ENCODE peak calls at places on chromosome 1, in five cellular contexts. E is IMR-90, W is GM12878, V is A549, B is K562. A is an unnamed sample.

GRCh38 chr1:155126494-155127104 is 1.1 kb upstream of the EFNA1 start:
- DNase-seq in B (peak), E (peak), V (no peak), W (no peak), A (peak)

GRCh38 chr1:64686828-64687724 is 57.8 kb upstream of the RAVER2 start:
- DNase-seq in V (peak), E (peak), B (peak), W (no peak), A (peak)

GRCh38 chr1:110173466-110174117 is 23.3 kb downstream of the SLC6A17 start:
- DNase-seq in W (no peak), V (no peak), B (no peak), E (peak), A (no peak)

GRCh38 chr1:156794506-156795373 is 21.9 kb downstream of the SH2D2A start:
- DNase-seq in V (no peak), B (no peak), E (peak), W (no peak), A (peak)

GRCh38 chr1:233668725-233669294 is 54.9 kb downstream of the KCNK1 start:
- DNase-seq in W (peak), B (peak), E (peak), V (peak), A (no peak)

GRCh38 chr1:102191723-102192122 is 195.0 kb upstream of the OLFM3 start:
- DNase-seq in E (no peak), V (no peak), W (peak), B (no peak), A (peak)

GRCh38 chr1:114648503-114648902 is 21.3 kb downstream of the DENND2C start:
- DNase-seq in E (no peak), V (no peak), B (no peak), W (no peak), A (no peak)

GRCh38 chr1:242146640-242147039 is 147.7 kb upstream of the MAP1LC3C start:
- DNase-seq in E (no peak), V (peak), W (no peak), B (no peak), A (no peak)

GRCh38 chr1:9009438-9010366 is 16.5 kb downstream of the SLC2A7 start:
- DNase-seq in W (no peak), E (peak), B (peak), V (no peak), A (no peak)

DNA sequence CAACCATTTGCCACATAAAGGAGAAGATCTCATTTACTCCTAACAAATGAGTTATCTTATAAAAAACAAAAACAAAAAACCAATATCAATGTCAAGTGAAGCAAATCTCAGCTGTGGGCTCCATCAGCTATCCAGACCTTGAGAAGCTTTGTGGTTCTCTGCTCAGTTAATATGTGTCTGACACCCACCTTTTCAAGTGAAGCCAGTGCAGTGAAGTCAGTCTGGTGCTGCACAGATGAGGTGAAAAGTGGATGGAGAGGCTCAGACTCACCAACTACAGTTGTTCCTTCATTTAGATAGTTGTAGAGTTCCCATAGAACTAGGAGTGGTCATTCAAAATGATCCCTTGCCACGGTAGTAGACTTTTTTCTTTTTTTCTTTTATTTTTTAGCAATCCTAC is 106.8 kb downstream of the NTNG1 start:
- DNase-seq in B (no peak), W (no peak), E (no peak), V (no peak), A (no peak)
- TF ChIP-seq BHLHE40 in B (no peak), W (no peak), E (no peak), V (no peak), A (no peak)

GRCh38 chr1:229270547-229271447 is at the start of gene RAB4A:
- DNase-seq in B (peak), V (peak), W (peak), E (peak), A (peak)
- TF ChIP-seq CTCF in B (no peak), V (no peak), W (no peak), E (no peak), A (no peak)

GRCh38 chr1:240099748-240100147 is 8.1 kb downstream of the FMN2 start:
- DNase-seq in E (no peak), W (no peak), B (no peak), V (no peak), A (no peak)
- TF ChIP-seq BHLHE40 in E (no peak), W (no peak), B (no peak), V (no peak), A (no peak)

GRCh38 chr1:92040971-92041370 is 11.2 kb downstream of the EPHX4 start:
- DNase-seq in W (no peak), E (peak), B (no peak), V (no peak), A (no peak)
- TF ChIP-seq CTCF in W (no peak), E (no peak), B (no peak), V (no peak), A (no peak)

DNA sequence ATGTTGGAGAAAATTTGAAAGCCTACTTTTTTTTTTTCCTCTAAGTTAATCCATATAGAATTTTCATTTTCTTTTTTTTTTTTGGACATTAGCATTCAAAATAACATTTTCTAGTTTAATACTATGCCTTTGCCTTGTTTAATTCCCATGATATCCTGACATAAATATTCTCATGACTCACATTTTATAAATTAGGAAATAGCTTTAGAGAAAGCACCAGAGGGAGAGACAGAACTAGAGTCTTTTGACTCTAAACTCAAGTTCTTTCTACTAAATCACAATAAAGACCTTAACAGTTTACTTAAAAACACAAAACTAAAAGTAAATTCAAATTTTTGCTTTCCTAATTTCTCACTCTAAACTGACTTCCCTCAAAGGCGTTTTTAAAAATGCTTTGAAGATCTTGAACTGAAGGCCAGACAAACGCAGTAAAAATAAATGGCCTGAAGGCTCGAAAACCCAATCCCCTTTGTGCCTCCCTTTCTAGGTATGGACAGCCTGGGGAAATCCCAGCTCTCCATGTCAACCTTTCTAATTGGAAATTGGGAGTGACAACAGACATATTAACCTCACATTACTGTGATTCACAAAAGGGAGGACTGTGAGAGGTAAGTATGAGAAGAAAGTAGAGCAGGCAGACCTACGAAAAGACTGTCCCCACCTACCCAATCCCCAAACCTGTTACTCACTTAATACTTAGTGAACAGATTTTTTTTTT is 104.6 kb downstream of the ENAH start:
- DNase-seq in B (no peak), E (peak), W (no peak), V (no peak), A (no peak)
- TF ChIP-seq BHLHE40 in B (no peak), E (no peak), W (no peak), V (no peak), A (no peak)

GRCh38 chr1:161972828-161973227 is 50.8 kb downstream of the OLFML2B start:
- DNase-seq in V (no peak), W (no peak), E (no peak), B (no peak), A (no peak)
- TF ChIP-seq CTCF in V (no peak), W (no peak), E (no peak), B (no peak), A (no peak)

DNA sequence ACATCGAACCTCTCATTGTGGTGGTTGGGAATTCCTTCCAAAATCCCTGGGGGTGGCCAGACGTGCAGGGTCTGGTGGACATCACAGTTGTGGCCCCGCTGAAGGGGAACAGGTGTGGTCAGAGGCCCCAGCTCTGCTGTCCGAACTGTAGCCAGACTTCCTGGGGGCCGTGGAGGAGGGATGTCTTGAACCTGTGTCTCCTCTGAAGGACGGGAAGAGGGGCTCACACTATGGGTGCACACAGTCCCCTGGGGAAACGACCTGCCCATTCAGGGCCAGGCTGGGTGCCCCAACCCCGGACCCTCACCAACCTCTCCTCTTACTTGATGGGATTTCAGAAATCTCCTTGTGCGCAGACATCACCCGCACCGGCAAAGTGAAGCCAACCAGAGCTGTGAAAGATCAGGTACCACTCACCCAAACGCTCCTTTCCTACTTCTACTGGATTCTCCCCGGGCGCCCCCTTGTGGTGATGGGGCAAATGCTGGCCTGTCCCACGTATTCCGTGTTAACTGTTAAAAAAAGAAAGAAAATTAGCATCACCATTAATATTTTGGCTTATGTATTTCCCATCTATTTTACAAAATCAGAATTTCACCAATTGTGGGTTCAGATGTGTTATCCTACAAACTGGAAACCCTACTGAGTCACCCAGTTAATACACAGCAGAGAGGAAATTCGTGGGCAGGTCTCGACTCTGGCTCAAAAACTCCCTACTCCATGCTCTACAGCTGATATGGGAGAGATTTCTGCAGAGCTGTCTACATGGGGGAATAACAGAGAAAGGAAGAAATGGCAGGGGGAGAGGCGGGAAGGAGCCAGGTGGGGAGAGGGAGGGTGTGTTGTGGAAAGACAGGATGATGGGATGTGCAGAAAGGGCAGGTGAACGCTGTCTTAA is 28.1 kb downstream of the PADI4 start:
- DNase-seq in W (no peak), V (peak), B (peak), E (peak), A (peak)
- TF ChIP-seq BHLHE40 in W (no peak), V (no peak), B (no peak), E (no peak), A (no peak)

GRCh38 chr1:230919201-230919600 is 50.9 kb upstream of the C1orf198 start:
- DNase-seq in E (no peak), V (no peak), W (no peak), B (no peak), A (no peak)

GRCh38 chr1:230917284-230918135 is 49.2 kb upstream of the C1orf198 start:
- DNase-seq in E (peak), W (peak), B (peak), V (peak), A (peak)

GRCh38 chr1:230926182-230926581 is 52.5 kb downstream of the TTC13 start:
- DNase-seq in V (no peak), E (no peak), W (no peak), B (no peak), A (no peak)

GRCh38 chr1:230916607-230917283 is 48.4 kb upstream of the C1orf198 start:
- DNase-seq in V (no peak), B (no peak), W (no peak), E (no peak), A (no peak)

DNA sequence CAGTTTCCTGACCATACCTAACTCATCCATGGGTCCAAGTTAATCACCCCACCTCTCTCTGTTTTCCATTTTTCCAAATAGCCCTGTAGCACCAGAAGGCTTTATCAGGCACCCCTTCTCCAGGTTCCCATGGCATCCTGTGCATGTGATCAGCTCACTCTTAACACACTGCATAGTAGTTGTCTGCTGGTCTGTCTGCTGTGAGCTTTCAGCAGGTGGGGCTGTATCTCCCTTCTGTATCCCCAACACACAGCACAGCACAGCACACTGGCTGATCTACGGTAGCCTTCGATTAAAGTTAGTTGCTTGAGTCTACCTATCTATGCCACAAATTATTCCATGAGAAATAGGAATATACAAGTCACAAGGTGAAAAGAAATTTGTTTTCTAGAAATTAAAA is 54.3 kb upstream of the C1orf198 start:
- DNase-seq in E (no peak), B (no peak), W (no peak), V (no peak), A (no peak)
- TF ChIP-seq CTCF in E (no peak), B (peak), W (no peak), V (no peak), A (no peak)

A was measured in HepG2.